ENCODE peak calls at places on chromosomes 16 and 17, in nine cellular contexts. One of them, this sample, is unnamed.

GRCh38 chr16:81486555-81487061 is 42.0 kb downstream of the CMIP start:
- DNase-seq in fibroblast of mammary gland: peak; percentile 90
- DNase-seq in spleen: no peak
- DNase-seq in tibial nerve: peak; percentile 46
- DNase-seq in heart right ventricle: peak; percentile 59
- DNase-seq in bronchial epithelial cell: no peak
- DNase-seq in HL-60: no peak
- DNase-seq in left lung: no peak
- DNase-seq in lower leg skin: peak; percentile 56
- DNase-seq in this sample: peak; percentile 51

GRCh38 chr17:47304191-47304590 is 19.6 kb upstream of the EFCAB13 start:
- DNase-seq in fibroblast of mammary gland: peak; percentile 55
- DNase-seq in spleen: no peak
- DNase-seq in tibial nerve: no peak
- DNase-seq in heart right ventricle: no peak
- DNase-seq in bronchial epithelial cell: no peak
- DNase-seq in HL-60: no peak
- DNase-seq in left lung: no peak
- DNase-seq in lower leg skin: no peak
- DNase-seq in this sample: peak; percentile 44

GRCh38 chr16:47625115-47625567 is 164.0 kb downstream of the PHKB start:
- DNase-seq in fibroblast of mammary gland: no peak
- DNase-seq in spleen: no peak
- DNase-seq in tibial nerve: no peak
- DNase-seq in heart right ventricle: no peak
- DNase-seq in bronchial epithelial cell: no peak
- DNase-seq in HL-60: no peak
- DNase-seq in left lung: no peak
- DNase-seq in lower leg skin: no peak
- DNase-seq in this sample: no peak

GRCh38 chr16:24146523-24146922 is 109.6 kb upstream of the CACNG3 start:
- DNase-seq in fibroblast of mammary gland: no peak
- DNase-seq in spleen: no peak
- DNase-seq in tibial nerve: no peak
- DNase-seq in heart right ventricle: peak; percentile 18
- DNase-seq in bronchial epithelial cell: no peak
- DNase-seq in HL-60: no peak
- DNase-seq in left lung: no peak
- DNase-seq in lower leg skin: no peak
- DNase-seq in this sample: no peak

GRCh38 chr16:16071631-16072244 is 122.3 kb downstream of the ABCC1 start:
- DNase-seq in fibroblast of mammary gland: no peak
- DNase-seq in spleen: no peak
- DNase-seq in tibial nerve: no peak
- DNase-seq in heart right ventricle: peak; percentile 50
- DNase-seq in bronchial epithelial cell: no peak
- DNase-seq in HL-60: no peak
- DNase-seq in left lung: no peak
- DNase-seq in lower leg skin: no peak
- DNase-seq in this sample: no peak

GRCh38 chr17:77400445-77400870 is 259.7 kb downstream of the SEC14L1 start:
- DNase-seq in fibroblast of mammary gland: no peak
- DNase-seq in spleen: peak; percentile 92
- DNase-seq in tibial nerve: no peak
- DNase-seq in heart right ventricle: peak; percentile 57
- DNase-seq in bronchial epithelial cell: no peak
- DNase-seq in HL-60: peak; percentile 36
- DNase-seq in left lung: no peak
- DNase-seq in lower leg skin: no peak
- DNase-seq in this sample: no peak

GRCh38 chr17:48384164-48384563 is 45.9 kb downstream of the SKAP1 start:
- DNase-seq in fibroblast of mammary gland: no peak
- DNase-seq in spleen: no peak
- DNase-seq in tibial nerve: no peak
- DNase-seq in heart right ventricle: no peak
- DNase-seq in bronchial epithelial cell: no peak
- DNase-seq in HL-60: no peak
- DNase-seq in left lung: no peak
- DNase-seq in lower leg skin: no peak
- DNase-seq in this sample: no peak

GRCh38 chr16:5874899-5875298 is 777.3 kb upstream of the EEF2KMT start:
- DNase-seq in fibroblast of mammary gland: no peak
- DNase-seq in spleen: no peak
- DNase-seq in tibial nerve: no peak
- DNase-seq in heart right ventricle: no peak
- DNase-seq in bronchial epithelial cell: no peak
- DNase-seq in HL-60: no peak
- DNase-seq in left lung: no peak
- DNase-seq in lower leg skin: no peak
- DNase-seq in this sample: no peak

GRCh38 chr16:7351572-7351971 is 18.9 kb downstream of the RBFOX1 start:
- DNase-seq in fibroblast of mammary gland: no peak
- DNase-seq in spleen: no peak
- DNase-seq in tibial nerve: no peak
- DNase-seq in heart right ventricle: no peak
- DNase-seq in bronchial epithelial cell: no peak
- DNase-seq in HL-60: no peak
- DNase-seq in left lung: no peak
- DNase-seq in lower leg skin: no peak
- DNase-seq in this sample: no peak

GRCh38 chr16:73034374-73034773 is 13.6 kb downstream of the ZFHX3 start:
- DNase-seq in fibroblast of mammary gland: no peak
- DNase-seq in spleen: no peak
- DNase-seq in tibial nerve: no peak
- DNase-seq in heart right ventricle: no peak
- DNase-seq in bronchial epithelial cell: no peak
- DNase-seq in HL-60: no peak
- DNase-seq in left lung: no peak
- DNase-seq in lower leg skin: no peak
- DNase-seq in this sample: no peak

GRCh38 chr16:81067166-81067565 is 9.9 kb downstream of the C16orf46 start:
- DNase-seq in fibroblast of mammary gland: no peak
- DNase-seq in spleen: no peak
- DNase-seq in tibial nerve: no peak
- DNase-seq in heart right ventricle: no peak
- DNase-seq in bronchial epithelial cell: no peak
- DNase-seq in HL-60: no peak
- DNase-seq in left lung: no peak
- DNase-seq in lower leg skin: no peak
- DNase-seq in this sample: no peak

GRCh38 chr17:29347831-29348281 is 42.3 kb upstream of the TAOK1 start:
- DNase-seq in fibroblast of mammary gland: peak; percentile 11
- DNase-seq in spleen: no peak
- DNase-seq in tibial nerve: no peak
- DNase-seq in heart right ventricle: no peak
- DNase-seq in bronchial epithelial cell: no peak
- DNase-seq in HL-60: no peak
- DNase-seq in left lung: no peak
- DNase-seq in lower leg skin: no peak
- DNase-seq in this sample: no peak

GRCh38 chr16:81394966-81395655 is 49.5 kb upstream of the CMIP start:
- DNase-seq in fibroblast of mammary gland: no peak
- DNase-seq in spleen: no peak
- DNase-seq in tibial nerve: no peak
- DNase-seq in heart right ventricle: peak; percentile 45
- DNase-seq in bronchial epithelial cell: no peak
- DNase-seq in HL-60: no peak
- DNase-seq in left lung: no peak
- DNase-seq in lower leg skin: no peak
- DNase-seq in this sample: no peak

GRCh38 chr16:11034005-11034404 is 89.6 kb downstream of the CLEC16A start:
- DNase-seq in fibroblast of mammary gland: peak; percentile 99
- DNase-seq in spleen: no peak
- DNase-seq in tibial nerve: no peak
- DNase-seq in heart right ventricle: no peak
- DNase-seq in bronchial epithelial cell: peak; percentile 74
- DNase-seq in HL-60: peak; percentile 42
- DNase-seq in left lung: no peak
- DNase-seq in lower leg skin: peak; percentile 89
- DNase-seq in this sample: peak; percentile 92

GRCh38 chr16:85072947-85073346 is 39.3 kb downstream of the CIBAR2 start:
- DNase-seq in fibroblast of mammary gland: peak; percentile 87
- DNase-seq in spleen: no peak
- DNase-seq in tibial nerve: no peak
- DNase-seq in heart right ventricle: peak; percentile 46
- DNase-seq in bronchial epithelial cell: peak; percentile 41
- DNase-seq in HL-60: no peak
- DNase-seq in left lung: no peak
- DNase-seq in lower leg skin: peak; percentile 35
- DNase-seq in this sample: peak; percentile 55

GRCh38 chr17:76994237-76994637 is 126.0 kb downstream of the MGAT5B start:
- DNase-seq in fibroblast of mammary gland: no peak
- DNase-seq in spleen: no peak
- DNase-seq in tibial nerve: no peak
- DNase-seq in heart right ventricle: no peak
- DNase-seq in bronchial epithelial cell: no peak
- DNase-seq in HL-60: no peak
- DNase-seq in left lung: no peak
- DNase-seq in lower leg skin: no peak
- DNase-seq in this sample: no peak

GRCh38 chr16:81214745-81215166 is 23.7 kb upstream of the BCO1 start:
- DNase-seq in fibroblast of mammary gland: no peak
- DNase-seq in spleen: no peak
- DNase-seq in tibial nerve: no peak
- DNase-seq in heart right ventricle: no peak
- DNase-seq in bronchial epithelial cell: peak; percentile 13
- DNase-seq in HL-60: no peak
- DNase-seq in left lung: no peak
- DNase-seq in lower leg skin: no peak
- DNase-seq in this sample: no peak

GRCh38 chr17:2146132-2146871 is 91.4 kb downstream of the HIC1 start:
- DNase-seq in fibroblast of mammary gland: no peak
- DNase-seq in spleen: no peak
- DNase-seq in tibial nerve: no peak
- DNase-seq in heart right ventricle: no peak
- DNase-seq in bronchial epithelial cell: no peak
- DNase-seq in HL-60: no peak
- DNase-seq in left lung: peak; percentile 59
- DNase-seq in lower leg skin: no peak
- DNase-seq in this sample: no peak
- TF ChIP-seq CTCF in fibroblast of mammary gland: no peak
- TF ChIP-seq CTCF in spleen: no peak
- TF ChIP-seq CTCF in tibial nerve: no peak
- TF ChIP-seq CTCF in heart right ventricle: no peak
- TF ChIP-seq CTCF in bronchial epithelial cell: no peak
- TF ChIP-seq CTCF in HL-60: no peak
- TF ChIP-seq CTCF in left lung: no peak
- TF ChIP-seq CTCF in lower leg skin: no peak
- TF ChIP-seq CTCF in this sample: no peak

DNA sequence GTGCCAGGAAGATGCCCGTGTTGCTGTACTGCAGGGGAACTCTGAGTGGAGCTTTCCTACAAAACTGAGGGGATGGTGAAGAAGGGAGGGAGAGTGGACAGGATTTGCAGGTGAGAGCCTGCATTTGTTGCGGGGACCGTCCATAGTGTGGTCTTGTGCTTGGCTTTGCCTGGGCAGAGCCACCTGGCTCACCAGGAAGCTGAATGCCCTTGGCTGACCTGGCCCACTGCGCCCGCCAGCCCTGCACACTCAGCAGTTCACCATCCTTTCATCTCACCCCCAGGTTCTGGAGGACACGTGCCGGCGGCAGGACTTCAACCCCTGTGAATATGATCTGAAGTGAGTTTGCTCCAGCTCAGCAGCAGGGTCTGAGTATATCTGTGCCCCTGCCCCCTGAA is 1.5 kb downstream of the ASPSCR1 start:
- DNase-seq in fibroblast of mammary gland: no peak
- DNase-seq in spleen: no peak
- DNase-seq in tibial nerve: no peak
- DNase-seq in heart right ventricle: no peak
- DNase-seq in bronchial epithelial cell: no peak
- DNase-seq in HL-60: no peak
- DNase-seq in left lung: no peak
- DNase-seq in lower leg skin: no peak
- DNase-seq in this sample: no peak
- H3K4me3 ChIP-seq in fibroblast of mammary gland: no peak overlapping the region
- H3K4me3 ChIP-seq in spleen: peak overlapping the region; percentile 96
- H3K4me3 ChIP-seq in tibial nerve: peak overlapping the region; percentile 97
- H3K4me3 ChIP-seq in heart right ventricle: no peak overlapping the region
- H3K4me3 ChIP-seq in bronchial epithelial cell: no peak overlapping the region
- H3K4me3 ChIP-seq in HL-60: no peak overlapping the region
- H3K4me3 ChIP-seq in left lung: no peak overlapping the region
- H3K4me3 ChIP-seq in lower leg skin: no peak overlapping the region
- H3K4me3 ChIP-seq in this sample: peak overlapping the region; percentile 71

DNA sequence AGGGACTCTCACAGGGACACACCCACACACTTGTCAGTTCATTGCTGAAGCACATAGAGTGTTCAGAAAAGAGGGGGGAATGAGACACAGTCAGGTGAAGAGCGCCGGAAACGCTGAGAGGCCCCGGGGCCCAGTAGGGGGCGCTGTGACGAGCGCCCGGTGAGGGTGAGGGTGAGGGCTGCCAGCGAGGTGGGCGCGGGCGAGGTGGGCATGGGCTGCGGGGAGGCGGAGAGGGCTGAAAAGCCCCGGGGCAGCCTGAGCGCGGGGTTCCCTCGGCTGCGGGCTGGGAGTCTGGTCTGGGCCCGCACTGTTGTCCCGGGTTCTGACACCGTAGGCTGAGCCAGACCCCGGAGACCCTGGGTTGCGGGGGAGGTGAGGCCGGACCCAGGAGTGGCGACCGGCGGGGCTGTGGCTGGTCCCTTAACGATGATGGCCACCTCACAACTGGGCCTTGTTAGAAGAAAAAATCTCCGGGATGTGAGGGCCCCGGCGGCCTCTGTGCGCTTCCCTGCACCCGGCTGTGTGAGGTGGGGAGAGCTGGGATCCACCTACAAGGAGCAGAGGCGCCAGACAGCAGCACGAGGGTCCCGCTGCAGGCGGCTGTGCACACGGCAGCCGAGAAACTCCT is 91.4 kb downstream of the C16orf78 start:
- DNase-seq in fibroblast of mammary gland: no peak
- DNase-seq in spleen: peak; percentile 73
- DNase-seq in tibial nerve: no peak
- DNase-seq in heart right ventricle: no peak
- DNase-seq in bronchial epithelial cell: no peak
- DNase-seq in HL-60: no peak
- DNase-seq in left lung: peak; percentile 19
- DNase-seq in lower leg skin: no peak
- DNase-seq in this sample: no peak
- TF ChIP-seq CTCF in fibroblast of mammary gland: no peak
- TF ChIP-seq CTCF in spleen: no peak
- TF ChIP-seq CTCF in tibial nerve: no peak
- TF ChIP-seq CTCF in heart right ventricle: peak; percentile 43
- TF ChIP-seq CTCF in bronchial epithelial cell: no peak
- TF ChIP-seq CTCF in HL-60: no peak
- TF ChIP-seq CTCF in left lung: no peak
- TF ChIP-seq CTCF in lower leg skin: no peak
- TF ChIP-seq CTCF in this sample: peak; percentile 56

DNA sequence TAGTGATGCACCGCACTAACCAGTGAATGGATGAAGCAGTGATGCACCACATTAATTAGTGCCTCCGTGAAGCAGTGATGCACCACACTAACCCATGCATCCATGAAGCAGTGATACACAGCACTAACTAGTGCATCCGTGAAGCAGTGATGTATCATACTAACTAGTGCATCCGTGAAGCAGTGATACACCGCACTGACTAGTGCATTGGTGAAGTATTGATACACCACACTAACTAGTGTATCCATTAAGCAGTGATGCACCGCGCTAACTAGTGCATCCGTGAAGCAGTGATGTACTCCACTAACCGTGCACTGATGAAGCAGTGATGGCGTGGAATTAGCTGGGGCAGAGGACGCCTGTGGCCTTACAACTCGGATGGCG is 80.6 kb upstream of the NKD1 start:
- DNase-seq in fibroblast of mammary gland: no peak
- DNase-seq in spleen: no peak
- DNase-seq in tibial nerve: no peak
- DNase-seq in heart right ventricle: no peak
- DNase-seq in bronchial epithelial cell: no peak
- DNase-seq in HL-60: no peak
- DNase-seq in left lung: no peak
- DNase-seq in lower leg skin: no peak
- DNase-seq in this sample: no peak
- H3K4me3 ChIP-seq in fibroblast of mammary gland: no peak overlapping the region
- H3K4me3 ChIP-seq in spleen: peak overlapping the region; percentile 35
- H3K4me3 ChIP-seq in tibial nerve: peak overlapping the region; percentile 46
- H3K4me3 ChIP-seq in heart right ventricle: no peak overlapping the region
- H3K4me3 ChIP-seq in bronchial epithelial cell: no peak overlapping the region
- H3K4me3 ChIP-seq in HL-60: no peak overlapping the region
- H3K4me3 ChIP-seq in left lung: peak overlapping the region; percentile 19
- H3K4me3 ChIP-seq in lower leg skin: no peak overlapping the region
- H3K4me3 ChIP-seq in this sample: no peak overlapping the region